ENCODE peak calls at places on chromosomes 5 and 9, in four cellular contexts. S is HepG2, Q is K562, V is GM12878. K is an unnamed sample.

GRCh38 chr5:172906888-172907287 is 52.3 kb upstream of the RPL26L1 start:
- DNase-seq in V (no peak), S (no peak), Q (no peak), K (peak; percentile 37)

GRCh38 chr5:112776301-112776856 is 38.7 kb downstream of the APC start:
- DNase-seq in V (no peak), Q (no peak), S (no peak), K (no peak)

GRCh38 chr9:21684831-21685362 is 117.5 kb upstream of the MTAP start:
- DNase-seq in V (no peak), S (peak; percentile 57), Q (no peak), K (no peak)

GRCh38 chr9:133619791-133620190 is 10.6 kb upstream of the FAM163B start:
- DNase-seq in Q (no peak), V (no peak), S (no peak), K (no peak)

GRCh38 chr5:116795189-116795588 is 220.6 kb upstream of the SEMA6A start:
- DNase-seq in Q (no peak), V (no peak), S (no peak), K (no peak)

GRCh38 chr9:91489391-91489899 is 65.8 kb upstream of the NFIL3 start:
- DNase-seq in S (no peak), V (no peak), Q (no peak), K (no peak)

GRCh38 chr5:138726848-138727247 is 26.4 kb upstream of the CTNNA1 start:
- DNase-seq in Q (no peak), V (no peak), S (no peak), K (no peak)

GRCh38 chr5:6446626-6447309 is 1.9 kb upstream of the UBE2QL1 start:
- DNase-seq in Q (no peak), S (no peak), V (no peak), K (no peak)

GRCh38 chr9:131651599-131651998 is 88.3 kb downstream of the RAPGEF1 start:
- DNase-seq in S (peak; percentile 13), Q (no peak), V (no peak), K (no peak)

GRCh38 chr5:123033157-123033671 is 3.3 kb downstream of the PPIC start:
- DNase-seq in Q (no peak), S (peak; percentile 5), V (no peak), K (no peak)

GRCh38 chr9:126932871-126933321 is 18.3 kb downstream of the RALGPS1 start:
- DNase-seq in V (no peak), Q (no peak), S (no peak), K (peak; percentile 48)

GRCh38 chr9:99253772-99254431 is 31.8 kb downstream of the SEC61B start:
- DNase-seq in Q (peak; percentile 19), S (no peak), V (peak; percentile 90), K (no peak)

DNA sequence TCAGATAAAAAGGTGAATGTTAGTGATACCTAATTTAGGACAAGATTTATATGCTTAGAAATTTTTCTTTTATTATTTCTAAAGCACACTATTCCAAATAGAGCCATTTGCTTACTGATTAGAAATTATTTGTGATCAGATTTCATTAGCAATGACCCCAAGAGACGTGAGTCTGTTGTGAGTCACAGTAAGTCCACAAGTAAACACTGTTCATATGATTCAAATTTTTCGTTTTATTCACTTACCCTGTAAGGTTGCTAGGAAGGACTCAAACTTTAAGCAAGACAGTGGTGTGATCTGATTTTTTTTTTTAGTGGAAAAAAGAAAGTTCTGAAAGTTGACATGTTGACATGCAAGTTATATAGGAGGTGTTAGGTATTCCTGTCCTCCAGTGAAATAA is 1.2 kb downstream of the CARD6 start:
- DNase-seq in S (no peak), V (no peak), Q (no peak), K (no peak)
- TF ChIP-seq ETV6 in S (no peak), V (no peak), Q (no peak), K (no peak)

DNA sequence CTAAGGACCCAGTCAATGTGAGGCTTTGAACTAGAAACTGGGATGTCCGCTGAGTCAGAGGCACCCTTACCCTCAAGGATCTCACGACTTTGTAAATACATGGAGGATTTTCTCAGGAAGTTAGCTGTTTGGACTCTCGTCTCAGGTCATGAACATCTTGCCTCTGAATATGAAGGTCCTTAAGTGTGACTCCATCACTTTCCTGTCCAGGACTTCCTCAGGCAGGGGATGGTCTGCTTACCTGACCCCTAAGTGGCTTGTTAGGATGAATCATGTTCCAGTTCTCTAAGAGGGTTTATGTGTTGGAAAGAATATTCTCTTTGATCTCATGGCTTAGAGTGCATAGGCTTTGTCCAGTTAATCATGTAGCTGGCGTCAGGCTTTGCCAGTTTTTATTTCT is 511.6 kb upstream of the KLF4 start:
- DNase-seq in V (no peak), S (no peak), Q (no peak), K (no peak)
- TF ChIP-seq ETV6 in V (no peak), S (no peak), Q (no peak), K (no peak)

DNA sequence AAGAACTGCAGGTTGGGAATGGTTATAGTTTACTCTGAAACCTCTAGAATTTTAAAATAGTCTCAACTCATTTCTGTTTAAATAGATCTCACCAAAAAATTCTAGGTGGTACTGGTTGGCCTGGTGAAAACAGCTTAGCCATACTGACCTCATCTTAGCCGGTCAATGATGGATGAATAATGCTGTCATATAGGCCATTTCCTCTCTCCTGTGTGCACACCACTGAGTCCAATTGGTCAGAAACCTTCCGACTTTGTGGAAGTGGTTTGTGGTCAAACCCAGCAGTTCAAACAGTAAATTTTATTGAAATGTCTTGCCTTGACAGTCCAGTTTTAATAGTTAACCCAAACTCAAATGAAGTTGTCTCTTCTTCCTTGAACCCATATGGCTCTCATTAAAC is 98.6 kb downstream of the GIN1 start:
- DNase-seq in Q (no peak), S (no peak), V (peak; percentile 27), K (no peak)
- TF ChIP-seq ETV6 in Q (no peak), S (no peak), V (no peak), K (no peak)

DNA sequence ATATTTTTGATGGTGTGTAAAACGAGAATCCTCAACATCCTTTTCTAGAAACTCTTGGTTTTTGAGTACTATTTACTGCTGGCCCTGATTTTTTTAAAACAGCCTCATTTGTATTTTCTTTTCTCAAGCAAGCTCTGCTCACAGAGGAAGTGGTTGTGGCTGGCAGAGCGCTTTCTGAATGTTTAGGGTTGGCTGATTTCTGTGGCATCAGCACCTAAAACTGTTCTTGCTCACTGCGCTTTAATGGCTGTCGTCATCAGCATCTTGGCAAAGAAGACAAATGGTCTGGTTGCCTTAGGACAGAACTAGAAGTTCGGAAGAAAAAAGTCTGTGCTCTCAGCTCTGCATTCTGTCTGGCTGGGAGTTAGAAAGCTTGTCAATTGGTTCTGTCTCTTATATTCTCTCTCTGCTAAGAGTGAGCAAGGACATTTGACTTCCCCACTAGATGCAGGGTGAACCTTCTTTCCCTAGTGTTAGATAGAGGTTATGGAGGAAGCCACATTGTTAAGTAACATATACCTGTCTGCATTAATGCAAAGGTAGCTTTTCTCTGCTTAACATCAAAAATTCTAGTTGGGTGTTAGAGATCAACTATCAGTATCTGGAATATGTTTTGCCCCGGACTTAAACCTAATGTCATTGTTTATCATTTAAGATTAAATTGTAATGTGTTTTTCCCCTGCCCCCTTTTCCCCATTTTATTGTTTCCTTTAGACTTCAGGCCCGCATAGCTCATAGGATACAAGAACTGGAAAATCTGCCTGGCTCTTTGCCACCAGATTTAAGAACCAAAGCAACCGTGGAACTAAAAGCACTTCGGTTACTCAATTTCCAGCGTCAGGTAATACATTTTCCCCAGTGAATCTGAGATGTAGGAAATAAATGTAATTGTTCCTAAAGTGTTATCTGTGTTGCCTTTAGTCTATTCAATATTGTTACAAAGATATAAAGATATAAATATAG is 39.0 kb downstream of the SMARCA2 start:
- DNase-seq in Q (no peak), V (peak; percentile 95), S (no peak), K (no peak)
- TF ChIP-seq ETV6 in Q (no peak), V (no peak), S (no peak), K (no peak)

GRCh38 chr5:64163746-64164145 is 1.9 kb upstream of the RNF180 start:
- DNase-seq in Q (no peak), S (no peak), V (no peak), K (no peak)

GRCh38 chr5:64165160-64165499 is 513 bp upstream of the RNF180 start:
- DNase-seq in V (no peak), Q (no peak), S (no peak), K (no peak)

GRCh38 chr5:64165500-64166200 is at the start of gene RNF180:
- DNase-seq in V (no peak), S (no peak), Q (no peak), K (peak; percentile 73)

GRCh38 chr5:64163135-64163534 is 2.5 kb upstream of the RNF180 start:
- DNase-seq in Q (no peak), V (no peak), S (no peak), K (no peak)

DNA sequence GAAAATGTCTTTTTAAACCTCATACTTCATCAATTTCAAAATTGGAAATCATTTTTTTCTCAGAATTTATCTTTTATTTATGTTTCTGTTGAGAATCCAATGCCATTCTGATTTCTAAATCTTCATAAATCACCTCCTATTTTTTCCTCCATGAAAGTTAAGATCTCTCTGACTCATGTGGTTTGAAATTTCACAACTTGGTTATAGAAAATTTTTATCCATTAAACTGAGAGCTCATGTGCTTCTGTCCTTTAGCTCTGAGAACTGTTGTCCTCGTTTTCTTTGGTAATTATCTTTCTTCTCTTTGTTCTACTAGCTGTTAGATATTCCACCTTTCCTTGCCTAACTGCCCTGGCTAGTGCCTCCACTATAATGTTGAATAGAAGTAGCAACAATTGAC is 1.5 kb upstream of the RNF180 start:
- DNase-seq in Q (no peak), S (no peak), V (no peak), K (no peak)
- TF ChIP-seq ETV6 in Q (no peak), S (no peak), V (no peak), K (no peak)

GRCh38 chr9:115262952-115263351 is 145.0 kb upstream of the TNC start:
- DNase-seq in S (no peak), Q (no peak), V (no peak), K (no peak)

GRCh38 chr9:115261656-115262081 is 143.7 kb upstream of the TNC start:
- DNase-seq in S (no peak), Q (no peak), V (no peak), K (no peak)

GRCh38 chr9:115264333-115264732 is 146.4 kb upstream of the TNC start:
- DNase-seq in V (no peak), S (no peak), Q (no peak), K (no peak)

GRCh38 chr9:115262477-115262876 is 144.5 kb upstream of the TNC start:
- DNase-seq in S (peak; percentile 3), V (no peak), Q (no peak), K (no peak)

GRCh38 chr9:115263731-115264130 is 145.8 kb upstream of the TNC start:
- DNase-seq in Q (no peak), S (no peak), V (no peak), K (no peak)
- TF ChIP-seq ETV6 in Q (no peak), S (no peak), V (no peak), K (no peak)